ENCODE peak calls at places on chromosome 13, in nine cellular contexts. One of them, this sample, is unnamed.

GRCh38 chr13:25738797-25739196 is 313.0 kb downstream of the SHISA2 start:
- DNase-seq in thyroid gland: no peak
- DNase-seq in OCI-LY7: no peak
- DNase-seq in mucosa of descending colon: no peak
- DNase-seq in fibroblast of pulmonary artery: peak; percentile 4
- DNase-seq in uterus: no peak
- DNase-seq in fibroblast of mammary gland: no peak
- DNase-seq in BE2C: no peak
- DNase-seq in Peyer's patch: no peak
- DNase-seq in this sample: no peak

GRCh38 chr13:19782049-19782726 is 557 bp downstream of the PSPC1 start:
- DNase-seq in thyroid gland: peak; percentile 58
- DNase-seq in OCI-LY7: peak; percentile 63
- DNase-seq in mucosa of descending colon: peak; percentile 72
- DNase-seq in fibroblast of pulmonary artery: peak; percentile 56
- DNase-seq in uterus: peak; percentile 47
- DNase-seq in fibroblast of mammary gland: peak; percentile 40
- DNase-seq in BE2C: peak; percentile 41
- DNase-seq in Peyer's patch: peak; percentile 77
- DNase-seq in this sample: peak; percentile 62

GRCh38 chr13:30581582-30581981 is 36.1 kb upstream of the USPL1 start:
- DNase-seq in thyroid gland: no peak
- DNase-seq in OCI-LY7: peak; percentile 59
- DNase-seq in mucosa of descending colon: peak; percentile 40
- DNase-seq in fibroblast of pulmonary artery: peak; percentile 39
- DNase-seq in uterus: no peak
- DNase-seq in fibroblast of mammary gland: peak; percentile 37
- DNase-seq in BE2C: no peak
- DNase-seq in Peyer's patch: no peak
- DNase-seq in this sample: no peak

GRCh38 chr13:21826214-21827015 is 155.5 kb downstream of the FGF9 start:
- DNase-seq in thyroid gland: no peak
- DNase-seq in OCI-LY7: no peak
- DNase-seq in mucosa of descending colon: no peak
- DNase-seq in fibroblast of pulmonary artery: no peak
- DNase-seq in uterus: no peak
- DNase-seq in fibroblast of mammary gland: no peak
- DNase-seq in BE2C: no peak
- DNase-seq in Peyer's patch: no peak
- DNase-seq in this sample: no peak

GRCh38 chr13:100389617-100390016 is 199.0 kb downstream of the GGACT start:
- DNase-seq in thyroid gland: no peak
- DNase-seq in OCI-LY7: no peak
- DNase-seq in mucosa of descending colon: no peak
- DNase-seq in fibroblast of pulmonary artery: no peak
- DNase-seq in uterus: no peak
- DNase-seq in fibroblast of mammary gland: no peak
- DNase-seq in BE2C: peak; percentile 32
- DNase-seq in Peyer's patch: no peak
- DNase-seq in this sample: no peak

GRCh38 chr13:108070491-108070890 is 144.8 kb downstream of the LIG4 start:
- DNase-seq in thyroid gland: no peak
- DNase-seq in OCI-LY7: no peak
- DNase-seq in mucosa of descending colon: no peak
- DNase-seq in fibroblast of pulmonary artery: no peak
- DNase-seq in uterus: no peak
- DNase-seq in fibroblast of mammary gland: no peak
- DNase-seq in BE2C: no peak
- DNase-seq in Peyer's patch: no peak
- DNase-seq in this sample: no peak

GRCh38 chr13:29497137-29497654 is 98.3 kb downstream of the SLC7A1 start:
- DNase-seq in thyroid gland: no peak
- DNase-seq in OCI-LY7: no peak
- DNase-seq in mucosa of descending colon: peak; percentile 26
- DNase-seq in fibroblast of pulmonary artery: peak; percentile 85
- DNase-seq in uterus: no peak
- DNase-seq in fibroblast of mammary gland: peak; percentile 22
- DNase-seq in BE2C: no peak
- DNase-seq in Peyer's patch: no peak
- DNase-seq in this sample: peak; percentile 53

GRCh38 chr13:74118328-74118727 is 15.9 kb downstream of the KLF12 start:
- DNase-seq in thyroid gland: no peak
- DNase-seq in OCI-LY7: no peak
- DNase-seq in mucosa of descending colon: no peak
- DNase-seq in fibroblast of pulmonary artery: no peak
- DNase-seq in uterus: no peak
- DNase-seq in fibroblast of mammary gland: no peak
- DNase-seq in BE2C: no peak
- DNase-seq in Peyer's patch: no peak
- DNase-seq in this sample: no peak

GRCh38 chr13:36360863-36361262 is 14.7 kb upstream of the SPART start:
- DNase-seq in thyroid gland: no peak
- DNase-seq in OCI-LY7: no peak
- DNase-seq in mucosa of descending colon: no peak
- DNase-seq in fibroblast of pulmonary artery: no peak
- DNase-seq in uterus: no peak
- DNase-seq in fibroblast of mammary gland: no peak
- DNase-seq in BE2C: no peak
- DNase-seq in Peyer's patch: no peak
- DNase-seq in this sample: no peak

GRCh38 chr13:20590568-20590967 is 23.6 kb downstream of the IFT88 start:
- DNase-seq in thyroid gland: no peak
- DNase-seq in OCI-LY7: no peak
- DNase-seq in mucosa of descending colon: no peak
- DNase-seq in fibroblast of pulmonary artery: no peak
- DNase-seq in uterus: no peak
- DNase-seq in fibroblast of mammary gland: no peak
- DNase-seq in BE2C: no peak
- DNase-seq in Peyer's patch: no peak
- DNase-seq in this sample: no peak

GRCh38 chr13:79497852-79498251 is 16.9 kb downstream of the NDFIP2 start:
- DNase-seq in thyroid gland: no peak
- DNase-seq in OCI-LY7: no peak
- DNase-seq in mucosa of descending colon: no peak
- DNase-seq in fibroblast of pulmonary artery: no peak
- DNase-seq in uterus: no peak
- DNase-seq in fibroblast of mammary gland: no peak
- DNase-seq in BE2C: no peak
- DNase-seq in Peyer's patch: no peak
- DNase-seq in this sample: no peak

GRCh38 chr13:30806784-30807183 is 71.4 kb downstream of the ALOX5AP start:
- DNase-seq in thyroid gland: no peak
- DNase-seq in OCI-LY7: no peak
- DNase-seq in mucosa of descending colon: no peak
- DNase-seq in fibroblast of pulmonary artery: peak; percentile 82
- DNase-seq in uterus: no peak
- DNase-seq in fibroblast of mammary gland: peak; percentile 86
- DNase-seq in BE2C: no peak
- DNase-seq in Peyer's patch: no peak
- DNase-seq in this sample: peak; percentile 76

GRCh38 chr13:110298221-110298565 is 8.8 kb downstream of the COL4A1 start:
- DNase-seq in thyroid gland: no peak
- DNase-seq in OCI-LY7: no peak
- DNase-seq in mucosa of descending colon: no peak
- DNase-seq in fibroblast of pulmonary artery: no peak
- DNase-seq in uterus: no peak
- DNase-seq in fibroblast of mammary gland: no peak
- DNase-seq in BE2C: no peak
- DNase-seq in Peyer's patch: no peak
- DNase-seq in this sample: no peak

GRCh38 chr13:25267715-25268114 is 19.6 kb downstream of the MTMR6 start:
- DNase-seq in thyroid gland: no peak
- DNase-seq in OCI-LY7: peak; percentile 33
- DNase-seq in mucosa of descending colon: no peak
- DNase-seq in fibroblast of pulmonary artery: peak; percentile 50
- DNase-seq in uterus: no peak
- DNase-seq in fibroblast of mammary gland: peak; percentile 34
- DNase-seq in BE2C: no peak
- DNase-seq in Peyer's patch: no peak
- DNase-seq in this sample: no peak

GRCh38 chr13:23724196-23724970 is 154.2 kb downstream of the TNFRSF19 start:
- DNase-seq in thyroid gland: no peak
- DNase-seq in OCI-LY7: no peak
- DNase-seq in mucosa of descending colon: no peak
- DNase-seq in fibroblast of pulmonary artery: no peak
- DNase-seq in uterus: no peak
- DNase-seq in fibroblast of mammary gland: peak; percentile 74
- DNase-seq in BE2C: peak; percentile 55
- DNase-seq in Peyer's patch: no peak
- DNase-seq in this sample: no peak

GRCh38 chr13:39776439-39776838 is 121.0 kb downstream of the COG6 start:
- DNase-seq in thyroid gland: no peak
- DNase-seq in OCI-LY7: no peak
- DNase-seq in mucosa of descending colon: no peak
- DNase-seq in fibroblast of pulmonary artery: peak; percentile 70
- DNase-seq in uterus: no peak
- DNase-seq in fibroblast of mammary gland: peak; percentile 92
- DNase-seq in BE2C: no peak
- DNase-seq in Peyer's patch: no peak
- DNase-seq in this sample: peak; percentile 91

GRCh38 chr13:108496364-108497215 is 132.8 kb upstream of the MYO16 start:
- DNase-seq in thyroid gland: no peak
- DNase-seq in OCI-LY7: no peak
- DNase-seq in mucosa of descending colon: no peak
- DNase-seq in fibroblast of pulmonary artery: peak; percentile 5
- DNase-seq in uterus: no peak
- DNase-seq in fibroblast of mammary gland: peak; percentile 4
- DNase-seq in BE2C: no peak
- DNase-seq in Peyer's patch: no peak
- DNase-seq in this sample: peak; percentile 23

GRCh38 chr13:99926014-99926731 is 45.4 kb downstream of the ZIC5 start:
- DNase-seq in thyroid gland: peak; percentile 56
- DNase-seq in OCI-LY7: no peak
- DNase-seq in mucosa of descending colon: peak; percentile 61
- DNase-seq in fibroblast of pulmonary artery: peak; percentile 3
- DNase-seq in uterus: no peak
- DNase-seq in fibroblast of mammary gland: peak; percentile 49
- DNase-seq in BE2C: no peak
- DNase-seq in Peyer's patch: peak; percentile 54
- DNase-seq in this sample: peak; percentile 37

GRCh38 chr13:67023088-67023893 is 206.8 kb downstream of the PCDH9 start:
- DNase-seq in thyroid gland: peak; percentile 7
- DNase-seq in OCI-LY7: peak; percentile 37
- DNase-seq in mucosa of descending colon: no peak
- DNase-seq in fibroblast of pulmonary artery: peak; percentile 90
- DNase-seq in uterus: no peak
- DNase-seq in fibroblast of mammary gland: peak; percentile 80
- DNase-seq in BE2C: no peak
- DNase-seq in Peyer's patch: no peak
- DNase-seq in this sample: peak; percentile 96

GRCh38 chr13:92074658-92075057 is 676.2 kb downstream of the GPC5 start:
- DNase-seq in thyroid gland: peak; percentile 29
- DNase-seq in OCI-LY7: peak; percentile 52
- DNase-seq in mucosa of descending colon: peak; percentile 41
- DNase-seq in fibroblast of pulmonary artery: peak; percentile 11
- DNase-seq in uterus: no peak
- DNase-seq in fibroblast of mammary gland: no peak
- DNase-seq in BE2C: peak; percentile 48
- DNase-seq in Peyer's patch: no peak
- DNase-seq in this sample: peak; percentile 14

GRCh38 chr13:58239774-58240268 is 608.3 kb downstream of the PCDH17 start:
- DNase-seq in thyroid gland: no peak
- DNase-seq in OCI-LY7: no peak
- DNase-seq in mucosa of descending colon: no peak
- DNase-seq in fibroblast of pulmonary artery: no peak
- DNase-seq in uterus: no peak
- DNase-seq in fibroblast of mammary gland: no peak
- DNase-seq in BE2C: no peak
- DNase-seq in Peyer's patch: no peak
- DNase-seq in this sample: no peak

GRCh38 chr13:99859178-99860177 is 112.1 kb downstream of the ZIC5 start:
- DNase-seq in thyroid gland: no peak
- DNase-seq in OCI-LY7: no peak
- DNase-seq in mucosa of descending colon: peak; percentile 42
- DNase-seq in fibroblast of pulmonary artery: no peak
- DNase-seq in uterus: no peak
- DNase-seq in fibroblast of mammary gland: no peak
- DNase-seq in BE2C: no peak
- DNase-seq in Peyer's patch: no peak
- DNase-seq in this sample: no peak

GRCh38 chr13:23928985-23929384 is 31.7 kb upstream of the C1QTNF9B start:
- DNase-seq in thyroid gland: no peak
- DNase-seq in OCI-LY7: no peak
- DNase-seq in mucosa of descending colon: no peak
- DNase-seq in fibroblast of pulmonary artery: peak; percentile 71
- DNase-seq in uterus: no peak
- DNase-seq in fibroblast of mammary gland: peak; percentile 89
- DNase-seq in BE2C: no peak
- DNase-seq in Peyer's patch: no peak
- DNase-seq in this sample: peak; percentile 79

GRCh38 chr13:53201454-53202225 is 173.0 kb downstream of the OLFM4 start:
- DNase-seq in thyroid gland: peak; percentile 70
- DNase-seq in OCI-LY7: no peak
- DNase-seq in mucosa of descending colon: peak; percentile 14
- DNase-seq in fibroblast of pulmonary artery: no peak
- DNase-seq in uterus: no peak
- DNase-seq in fibroblast of mammary gland: no peak
- DNase-seq in BE2C: peak; percentile 58
- DNase-seq in Peyer's patch: peak; percentile 49
- DNase-seq in this sample: no peak
- TF ChIP-seq CTCF in thyroid gland: no peak
- TF ChIP-seq CTCF in OCI-LY7: no peak
- TF ChIP-seq CTCF in mucosa of descending colon: no peak
- TF ChIP-seq CTCF in fibroblast of pulmonary artery: no peak
- TF ChIP-seq CTCF in uterus: no peak
- TF ChIP-seq CTCF in fibroblast of mammary gland: no peak
- TF ChIP-seq CTCF in BE2C: peak; percentile 38
- TF ChIP-seq CTCF in Peyer's patch: no peak
- TF ChIP-seq CTCF in this sample: no peak

GRCh38 chr13:46179576-46180368 is 2.2 kb downstream of the LCP1 start:
- DNase-seq in thyroid gland: peak; percentile 25
- DNase-seq in OCI-LY7: peak; percentile 72
- DNase-seq in mucosa of descending colon: peak; percentile 68
- DNase-seq in fibroblast of pulmonary artery: no peak
- DNase-seq in uterus: no peak
- DNase-seq in fibroblast of mammary gland: no peak
- DNase-seq in BE2C: no peak
- DNase-seq in Peyer's patch: peak; percentile 52
- DNase-seq in this sample: no peak
- H3K4me3 ChIP-seq in thyroid gland: no peak overlapping the region
- H3K4me3 ChIP-seq in OCI-LY7: peak overlapping the region; percentile 92
- H3K4me3 ChIP-seq in mucosa of descending colon: no peak overlapping the region
- H3K4me3 ChIP-seq in fibroblast of pulmonary artery: no peak overlapping the region
- H3K4me3 ChIP-seq in uterus: no peak overlapping the region
- H3K4me3 ChIP-seq in fibroblast of mammary gland: no peak overlapping the region
- H3K4me3 ChIP-seq in BE2C: no peak overlapping the region
- H3K4me3 ChIP-seq in Peyer's patch: peak overlapping the region; percentile 39
- H3K4me3 ChIP-seq in this sample: no peak overlapping the region

GRCh38 chr13:102394158-102395053 is 7.4 kb downstream of the FGF14 start:
- DNase-seq in thyroid gland: peak; percentile 89
- DNase-seq in OCI-LY7: no peak
- DNase-seq in mucosa of descending colon: peak; percentile 94
- DNase-seq in fibroblast of pulmonary artery: peak; percentile 82
- DNase-seq in uterus: peak; percentile 93
- DNase-seq in fibroblast of mammary gland: peak; percentile 88
- DNase-seq in BE2C: peak; percentile 97
- DNase-seq in Peyer's patch: peak; percentile 91
- DNase-seq in this sample: peak; percentile 87
- TF ChIP-seq CTCF in thyroid gland: no peak
- TF ChIP-seq CTCF in OCI-LY7: no peak
- TF ChIP-seq CTCF in mucosa of descending colon: no peak
- TF ChIP-seq CTCF in fibroblast of pulmonary artery: no peak
- TF ChIP-seq CTCF in uterus: no peak
- TF ChIP-seq CTCF in fibroblast of mammary gland: no peak
- TF ChIP-seq CTCF in BE2C: peak; percentile 74
- TF ChIP-seq CTCF in Peyer's patch: no peak
- TF ChIP-seq CTCF in this sample: peak; percentile 31

GRCh38 chr13:112053744-112054615 is 13.0 kb upstream of the SOX1 start:
- DNase-seq in thyroid gland: no peak
- DNase-seq in OCI-LY7: no peak
- DNase-seq in mucosa of descending colon: no peak
- DNase-seq in fibroblast of pulmonary artery: no peak
- DNase-seq in uterus: no peak
- DNase-seq in fibroblast of mammary gland: no peak
- DNase-seq in BE2C: no peak
- DNase-seq in Peyer's patch: no peak
- DNase-seq in this sample: no peak
- H3K4me3 ChIP-seq in thyroid gland: no peak overlapping the region
- H3K4me3 ChIP-seq in OCI-LY7: no peak overlapping the region
- H3K4me3 ChIP-seq in mucosa of descending colon: no peak overlapping the region
- H3K4me3 ChIP-seq in fibroblast of pulmonary artery: no peak overlapping the region
- H3K4me3 ChIP-seq in uterus: no peak overlapping the region
- H3K4me3 ChIP-seq in fibroblast of mammary gland: no peak overlapping the region
- H3K4me3 ChIP-seq in BE2C: no peak overlapping the region
- H3K4me3 ChIP-seq in Peyer's patch: no peak overlapping the region
- H3K4me3 ChIP-seq in this sample: no peak overlapping the region

This sample was measured in astrocyte of the spinal cord.